ENCODE peak calls at places on chromosomes 2 and 18, in four cellular contexts. Z is left lung, V is tibial artery, S is GM23338. P is an unnamed sample. For H3K27me3, the result is how much of the 10 kb centered on the place peaks cover.

GRCh38 chr18:32550958-32551357 is 80.3 kb upstream of the GAREM1 start:
- DNase-seq in Z (no peak), V (no peak), S (peak), P (no peak)

GRCh38 chr2:152556506-152556905 is 160.8 kb downstream of the PRPF40A start:
- DNase-seq in S (no peak), Z (no peak), V (no peak), P (no peak)

GRCh38 chr2:31539505-31539904 is 41.2 kb downstream of the SRD5A2 start:
- DNase-seq in Z (no peak), V (no peak), S (peak), P (no peak)

GRCh38 chr2:2808551-2809058 is 477.5 kb upstream of the MYT1L start:
- DNase-seq in V (no peak), S (no peak), Z (no peak), P (no peak)

GRCh38 chr2:121596221-121597080 is 52.8 kb downstream of the CLASP1 start:
- DNase-seq in S (peak), V (peak), Z (peak), P (peak)

GRCh38 chr2:165287083-165287778 is 48.0 kb downstream of the SCN2A start:
- DNase-seq in S (peak), Z (peak), V (no peak), P (no peak)

GRCh38 chr18:36693931-36694661 is 134.7 kb downstream of the TPGS2 start:
- DNase-seq in S (no peak), Z (no peak), V (no peak), P (no peak)

GRCh38 chr2:176188969-176189665 is 649 bp downstream of the HOXD1 start:
- DNase-seq in S (peak), Z (no peak), V (no peak), P (no peak)

GRCh38 chr2:72998234-72998651 is 73.3 kb downstream of the SFXN5 start:
- DNase-seq in S (no peak), V (no peak), Z (no peak), P (no peak)

GRCh38 chr18:4455113-4455811 is at the start of gene DLGAP1:
- DNase-seq in V (peak), S (peak), Z (peak), P (peak)

GRCh38 chr18:13260927-13261471 is 42.4 kb downstream of the LDLRAD4 start:
- DNase-seq in S (no peak), V (peak), Z (no peak), P (no peak)

GRCh38 chr2:29923110-29923721 is 1.8 kb upstream of the ALK start:
- DNase-seq in S (peak), Z (peak), V (peak), P (no peak)

GRCh38 chr2:134395779-134396178 is 141.9 kb downstream of the MGAT5 start:
- DNase-seq in Z (no peak), V (no peak), S (no peak), P (no peak)

GRCh38 chr2:240213476-240214391 is 73.3 kb upstream of the OTOS start:
- DNase-seq in Z (peak), V (no peak), S (no peak), P (no peak)

GRCh38 chr18:67517224-67517765 is 775 bp upstream of the DSEL start:
- DNase-seq in V (peak), Z (peak), S (peak), P (peak)

GRCh38 chr18:13461936-13462335 is 243.4 kb downstream of the LDLRAD4 start:
- DNase-seq in V (no peak), S (no peak), Z (no peak), P (no peak)

GRCh38 chr18:24989760-24990547 is 362.0 kb downstream of the ZNF521 start:
- DNase-seq in S (peak), V (no peak), Z (no peak), P (no peak)

GRCh38 chr2:10493075-10493635 is 45.0 kb upstream of the ODC1 start:
- DNase-seq in S (no peak), V (no peak), Z (no peak), P (no peak)
- TF ChIP-seq CTCF in S (no peak), V (no peak), Z (no peak), P (no peak)

DNA sequence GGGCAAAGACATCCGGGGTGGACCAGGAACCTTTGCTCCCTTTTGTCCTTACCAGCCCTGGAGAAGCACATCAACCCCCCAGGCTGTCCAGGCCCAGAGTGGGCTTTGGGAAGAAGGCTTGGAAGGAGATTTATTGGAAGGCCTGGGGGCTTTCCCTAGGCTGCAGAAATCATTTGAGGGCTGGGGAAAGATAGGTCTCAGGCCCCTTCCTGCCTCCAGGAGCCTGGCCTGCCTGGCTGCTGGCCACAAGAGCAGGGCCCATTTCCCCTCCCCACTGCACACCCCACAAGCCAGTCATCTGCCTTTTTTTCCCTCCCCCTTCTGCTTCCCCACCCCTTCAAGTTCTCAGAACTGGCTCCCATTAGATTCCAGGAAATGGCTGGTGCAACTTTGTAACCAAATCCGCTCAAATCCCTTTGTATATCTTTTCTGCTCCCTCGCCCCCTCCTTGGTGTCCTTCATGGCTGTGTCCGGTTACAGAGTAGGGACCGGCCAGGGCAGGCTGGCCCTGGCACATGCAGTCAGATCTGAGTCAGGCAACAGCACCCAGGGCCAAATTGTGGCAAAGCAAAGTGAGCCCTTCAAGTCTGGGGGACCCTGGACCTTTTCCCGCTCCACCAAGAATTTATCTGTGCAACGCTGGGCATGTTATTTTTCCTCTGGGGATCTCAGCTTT is 20.8 kb upstream of the TNP1 start:
- DNase-seq in V (no peak), S (no peak), Z (no peak), P (peak)
- H3K27ac ChIP-seq in V (peak), S (no peak), Z (no peak), P (peak)

GRCh38 chr2:232384466-232384865 is 5.9 kb downstream of the ALPP start:
- DNase-seq in V (no peak), Z (no peak), S (no peak), P (no peak)
- H3K27me3 ChIP-seq in V (half or more), Z (under half), S (half or more), P (under half)

DNA sequence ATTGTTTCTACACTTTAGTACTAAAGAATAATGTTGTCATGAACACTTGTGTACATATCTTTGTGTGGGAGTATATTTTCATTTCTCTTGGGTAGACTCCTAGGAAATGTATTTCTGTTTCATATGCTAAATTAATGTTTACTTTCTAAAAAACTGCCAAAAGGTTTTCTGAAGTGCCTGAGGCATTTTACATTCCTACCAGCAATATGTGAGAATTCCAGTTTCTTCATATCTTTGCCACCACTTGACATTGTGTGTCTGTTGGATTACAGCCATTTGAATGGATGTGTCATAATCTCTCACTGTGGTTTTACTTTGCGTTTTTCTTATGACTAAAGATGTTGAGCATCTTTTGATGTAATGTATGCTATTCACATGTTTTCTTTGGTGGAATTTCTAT is 428.2 kb upstream of the KCNH7 start:
- DNase-seq in Z (no peak), S (no peak), V (no peak), P (no peak)
- TF ChIP-seq CTCF in Z (no peak), S (no peak), V (no peak), P (no peak)

P was measured in ascending aorta.